ENCODE peak calls at places on chromosomes 1 and 21, in seven cellular contexts. B, C, E, V, I, Y and R are unnamed samples.

GRCh38 chr1:21175670-21176581 is 771 bp downstream of the EIF4G3 start:
- DNase-seq in C (no peak), B (peak), Y (peak), V (peak), I (no peak), E (no peak), R (peak)

GRCh38 chr1:178540204-178540603 is 27.3 kb downstream of the TEX35 start:
- DNase-seq in B (no peak), V (no peak), I (no peak), C (no peak), E (no peak), Y (no peak), R (no peak)

GRCh38 chr1:30600706-30601105 is 122.7 kb downstream of the MATN1 start:
- DNase-seq in I (no peak), B (no peak), E (no peak), Y (no peak), V (no peak), C (peak), R (no peak)

GRCh38 chr1:24018611-24019580 is 38.8 kb upstream of the SRSF10 start:
- DNase-seq in B (peak), V (peak), C (peak), Y (peak), E (peak), I (peak), R (peak)

GRCh38 chr1:84365225-84366221 is 32.8 kb upstream of the DNASE2B start:
- DNase-seq in V (peak), I (peak), E (no peak), Y (no peak), C (no peak), B (no peak), R (no peak)

GRCh38 chr1:203128691-203129500 is 1.4 kb downstream of the ADORA1 start:
- DNase-seq in I (no peak), E (peak), Y (peak), B (no peak), V (no peak), C (no peak), R (no peak)

GRCh38 chr1:245058882-245059281 is 95.9 kb upstream of the KIF26B start:
- DNase-seq in V (no peak), I (no peak), B (no peak), E (no peak), Y (no peak), C (no peak), R (no peak)

GRCh38 chr1:214503553-214503952 is 47.8 kb downstream of the PTPN14 start:
- DNase-seq in I (no peak), E (no peak), C (no peak), Y (no peak), B (no peak), V (no peak), R (no peak)

GRCh38 chr1:204563324-204563723 is 47.1 kb downstream of the MDM4 start:
- DNase-seq in E (no peak), V (no peak), C (no peak), I (no peak), B (no peak), Y (no peak), R (no peak)

GRCh38 chr1:197733324-197733723 is 42.0 kb downstream of the DENND1B start:
- DNase-seq in B (no peak), C (no peak), V (no peak), E (no peak), I (no peak), Y (no peak), R (no peak)

GRCh38 chr1:227949341-227949921 is 1.7 kb upstream of the WNT9A start:
- DNase-seq in E (peak), I (no peak), B (peak), V (peak), Y (peak), C (no peak), R (peak)

GRCh38 chr1:156845055-156845952 is 13.6 kb downstream of the INSRR start:
- DNase-seq in I (no peak), Y (no peak), V (no peak), E (no peak), C (no peak), B (no peak), R (no peak)

GRCh38 chr1:33814166-33814565 is 49.7 kb upstream of the HMGB4 start:
- DNase-seq in C (peak), E (no peak), I (no peak), Y (no peak), V (no peak), B (no peak), R (no peak)

GRCh38 chr1:182185822-182186756 is 124.6 kb upstream of the ZNF648 start:
- DNase-seq in I (no peak), Y (no peak), B (no peak), C (no peak), E (no peak), V (no peak), R (no peak)

GRCh38 chr1:84540759-84541158 is 33.5 kb downstream of the CTBS start:
- DNase-seq in Y (no peak), B (no peak), I (no peak), C (no peak), E (no peak), V (no peak), R (no peak)

GRCh38 chr1:21736011-21736410 is 46.9 kb downstream of the USP48 start:
- DNase-seq in V (no peak), C (no peak), I (no peak), Y (no peak), B (no peak), E (no peak), R (no peak)

GRCh38 chr21:46667735-46668380 is 32.4 kb downstream of the PRMT2 start:
- DNase-seq in B (no peak), I (no peak), Y (no peak), E (no peak), V (no peak), C (no peak), R (no peak)

GRCh38 chr1:18058522-18058921 is 49.1 kb upstream of the IGSF21 start:
- DNase-seq in C (no peak), I (no peak), Y (no peak), V (no peak), B (no peak), E (no peak), R (no peak)

GRCh38 chr1:82330330-82330729 is 529.6 kb downstream of the ADGRL2 start:
- DNase-seq in V (no peak), E (no peak), I (no peak), Y (no peak), B (no peak), C (no peak), R (no peak)

GRCh38 chr1:70353641-70354331 is 736 bp downstream of the ANKRD13C start:
- DNase-seq in V (no peak), B (no peak), Y (no peak), C (peak), I (no peak), E (no peak), R (no peak)

GRCh38 chr1:225990705-225991464 is 8.3 kb downstream of the SDE2 start:
- DNase-seq in B (no peak), Y (no peak), I (no peak), V (no peak), E (no peak), C (no peak), R (no peak)

GRCh38 chr1:56645663-56646330 is 683 bp downstream of the PRKAA2 start:
- DNase-seq in Y (peak), V (no peak), C (no peak), B (peak), E (no peak), I (no peak), R (no peak)

GRCh38 chr1:55071477-55071876 is 32.1 kb downstream of the PCSK9 start:
- DNase-seq in Y (no peak), C (peak), I (no peak), B (no peak), E (no peak), V (no peak), R (peak)

GRCh38 chr1:36771222-36771621 is 263.1 kb downstream of the GRIK3 start:
- DNase-seq in V (no peak), I (no peak), E (no peak), Y (no peak), C (no peak), B (no peak), R (no peak)

GRCh38 chr1:224622831-224623230 is 6.7 kb downstream of the CNIH3 start:
- DNase-seq in V (no peak), E (no peak), I (no peak), C (no peak), B (no peak), Y (no peak), R (no peak)

GRCh38 chr1:19435851-19436465 is 49.4 kb downstream of the CAPZB start:
- DNase-seq in B (no peak), V (no peak), C (no peak), I (no peak), Y (no peak), E (no peak), R (no peak)

GRCh38 chr1:30988045-30988444 is 77.5 kb downstream of the PUM1 start:
- DNase-seq in E (no peak), B (no peak), I (no peak), Y (no peak), V (no peak), C (no peak), R (no peak)

GRCh38 chr1:179663810-179664209 is 72.2 kb downstream of the TDRD5 start:
- DNase-seq in I (no peak), B (no peak), V (no peak), C (no peak), Y (no peak), E (no peak), R (no peak)

GRCh38 chr21:35333831-35334593 is 284.9 kb upstream of the RUNX1 start:
- DNase-seq in C (peak), V (peak), B (no peak), I (no peak), Y (no peak), E (no peak), R (no peak)

GRCh38 chr21:42716074-42716473 is 62.7 kb downstream of the PDE9A start:
- DNase-seq in C (no peak), E (no peak), I (no peak), Y (no peak), V (no peak), B (no peak), R (no peak)

GRCh38 chr21:39581414-39581813 is 31.3 kb upstream of the B3GALT5 start:
- DNase-seq in C (no peak), V (no peak), I (no peak), Y (no peak), E (no peak), B (no peak), R (no peak)

GRCh38 chr1:202230939-202231645 is 37.5 kb downstream of the LGR6 start:
- DNase-seq in B (no peak), E (no peak), C (no peak), Y (no peak), I (no peak), V (no peak), R (no peak)

GRCh38 chr1:168752171-168752570 is 23.2 kb upstream of the DPT start:
- DNase-seq in B (no peak), V (no peak), E (no peak), I (no peak), Y (no peak), C (no peak), R (no peak)

GRCh38 chr1:8625981-8626898 is 191.2 kb downstream of the RERE start:
- DNase-seq in I (no peak), B (no peak), V (no peak), Y (no peak), C (no peak), E (no peak), R (no peak)

GRCh38 chr1:78237364-78237916 is 191.7 kb downstream of the GIPC2 start:
- DNase-seq in I (no peak), E (no peak), B (peak), V (peak), Y (peak), C (no peak), R (peak)

GRCh38 chr1:20477355-20478071 is 8.5 kb downstream of the CAMK2N1 start:
- DNase-seq in C (no peak), I (no peak), Y (no peak), B (no peak), E (peak), V (no peak), R (peak)

GRCh38 chr1:54977938-54978337 is 2.5 kb upstream of the TMEM61 start:
- DNase-seq in I (no peak), Y (peak), C (no peak), V (no peak), B (no peak), E (no peak), R (no peak)

DNA sequence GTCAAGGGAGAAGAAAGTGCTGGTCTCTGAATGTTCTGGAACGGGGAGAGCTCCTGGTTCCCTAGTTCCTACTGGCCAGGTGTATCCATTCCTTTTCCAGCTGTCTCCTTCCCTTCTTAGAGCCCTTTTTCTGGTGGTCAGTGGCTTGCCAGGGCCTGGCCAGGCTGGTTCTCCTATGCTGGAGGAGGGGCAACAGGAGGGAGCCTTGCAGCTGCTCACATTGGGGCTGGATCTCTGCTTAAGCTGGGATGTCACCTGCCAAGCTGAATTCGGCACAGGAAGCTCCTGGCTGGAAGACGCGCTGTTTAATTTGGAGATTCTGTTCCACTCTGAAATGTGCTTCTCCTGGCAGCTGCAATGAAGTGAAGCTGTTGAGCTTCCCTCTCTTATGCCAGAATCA is 56.0 kb upstream of the POU3F1 start:
- DNase-seq in C (no peak), Y (no peak), I (no peak), B (no peak), E (no peak), V (no peak), R (no peak)
- H3K27ac ChIP-seq in C (no peak), Y (no peak), I (no peak), B (no peak), E (no peak), V (no peak), R (no peak)

GRCh38 chr1:109497449-109498160 is 3.7 kb downstream of the CYB561D1 start:
- DNase-seq in E (no peak), V (no peak), Y (no peak), B (no peak), C (no peak), I (no peak), R (no peak)
- H3K27ac ChIP-seq in E (peak), V (no peak), Y (no peak), B (no peak), C (no peak), I (no peak), R (no peak)

GRCh38 chr1:150560011-150560438 is 10.8 kb downstream of the ADAMTSL4 start:
- DNase-seq in V (peak), B (peak), Y (peak), I (peak), C (no peak), E (peak), R (peak)
- H3K27ac ChIP-seq in V (peak), B (peak), Y (peak), I (peak), C (peak), E (peak), R (peak)

GRCh38 chr1:167447521-167448136 is 70.7 kb downstream of the CD247 start:
- DNase-seq in V (peak), B (peak), E (no peak), C (no peak), I (no peak), Y (peak), R (no peak)
- H3K27ac ChIP-seq in V (peak), B (peak), E (no peak), C (no peak), I (no peak), Y (peak), R (no peak)

GRCh38 chr1:151492120-151492519 is 19.1 kb upstream of the CGN start:
- DNase-seq in E (no peak), C (no peak), V (no peak), Y (no peak), I (no peak), B (no peak), R (no peak)

GRCh38 chr1:151494741-151495281 is 16.4 kb upstream of the CGN start:
- DNase-seq in B (no peak), I (no peak), C (no peak), V (no peak), Y (no peak), E (no peak), R (no peak)

GRCh38 chr1:151493042-151493441 is 18.1 kb upstream of the CGN start:
- DNase-seq in C (no peak), E (no peak), B (no peak), I (no peak), Y (no peak), V (no peak), R (no peak)

GRCh38 chr1:151491641-151492040 is 19.5 kb upstream of the CGN start:
- DNase-seq in C (no peak), I (no peak), B (no peak), E (no peak), V (no peak), Y (no peak), R (no peak)

DNA sequence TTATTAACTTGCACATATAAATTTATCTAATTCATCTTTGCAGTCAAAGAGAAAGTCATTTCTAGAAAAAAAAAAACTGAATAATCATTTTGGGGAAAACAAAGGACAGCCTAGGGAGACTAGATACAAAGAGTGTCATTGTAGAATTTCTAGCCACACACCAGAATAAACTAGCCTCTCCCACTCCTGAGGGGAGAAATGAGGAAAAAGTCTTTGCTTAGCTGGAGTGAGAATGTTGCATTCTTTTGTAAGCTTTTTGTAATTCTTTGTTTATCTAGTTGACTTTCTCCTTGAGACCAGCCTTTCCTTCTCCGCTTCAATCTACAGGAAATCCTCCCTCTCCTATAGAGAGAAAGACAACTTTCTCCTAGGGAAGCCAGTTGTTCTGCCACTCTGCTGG is 15.9 kb upstream of the CGN start:
- DNase-seq in Y (no peak), B (no peak), V (no peak), E (no peak), C (no peak), I (no peak), R (no peak)
- H3K27ac ChIP-seq in Y (no peak), B (peak), V (no peak), E (peak), C (no peak), I (no peak), R (no peak)

GRCh38 chr1:95233321-95233736 is 681 bp upstream of the RWDD3 start:
- DNase-seq in E (no peak), I (no peak), C (no peak), V (no peak), Y (peak), B (peak), R (peak)
- H3K27ac ChIP-seq in E (peak), I (peak), C (peak), V (peak), Y (peak), B (peak), R (peak)

GRCh38 chr21:44304846-44305245 is 5.0 kb downstream of the PFKL start:
- DNase-seq in C (no peak), V (no peak), B (no peak), I (no peak), E (peak), Y (peak), R (no peak)

GRCh38 chr21:44310628-44311027 is 10.8 kb downstream of the PFKL start:
- DNase-seq in V (no peak), I (no peak), Y (no peak), C (no peak), B (no peak), E (no peak), R (no peak)

GRCh38 chr21:44304041-44304738 is 4.3 kb downstream of the PFKL start:
- DNase-seq in I (no peak), B (no peak), E (no peak), V (no peak), C (no peak), Y (no peak), R (no peak)

GRCh38 chr21:44305691-44306090 is 5.8 kb downstream of the PFKL start:
- DNase-seq in B (no peak), E (no peak), I (no peak), V (no peak), Y (no peak), C (no peak), R (no peak)

DNA sequence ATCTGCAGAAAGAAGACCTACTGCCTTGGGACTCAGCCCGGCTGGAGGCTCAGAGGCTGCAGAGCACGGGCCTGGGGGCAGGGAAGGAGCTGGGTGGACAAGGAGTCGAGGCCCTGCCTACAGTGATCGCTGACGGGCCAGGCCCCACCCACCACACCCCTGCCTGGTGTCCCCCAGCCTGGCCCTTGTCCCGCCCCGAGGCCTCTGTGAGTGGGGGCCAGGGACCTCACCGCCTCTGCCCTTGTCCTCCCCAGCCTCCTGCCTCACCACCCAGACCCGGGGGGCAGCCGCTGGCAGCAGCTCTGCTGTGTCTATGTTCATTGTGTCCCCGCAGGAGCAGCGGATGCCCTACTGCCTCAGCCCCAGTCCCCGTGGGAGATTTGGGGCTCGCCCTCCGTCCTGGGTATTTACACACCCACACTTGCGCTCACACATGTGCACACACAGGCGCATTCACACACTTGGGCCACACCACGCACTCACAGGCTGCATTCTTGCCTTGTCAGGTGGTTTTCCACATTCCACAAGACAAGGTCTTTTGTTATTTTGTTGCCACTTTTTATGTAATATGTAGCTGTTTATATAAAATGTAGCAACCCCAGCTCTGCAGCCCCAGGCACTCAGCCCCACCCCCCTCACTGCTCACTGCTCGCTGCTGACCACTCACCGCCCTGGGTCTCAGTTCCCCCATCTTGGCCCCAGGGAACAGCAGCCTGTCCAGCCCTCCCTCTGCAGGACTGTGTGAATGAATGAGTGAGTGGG is 7.3 kb downstream of the PFKL start:
- DNase-seq in V (no peak), C (no peak), E (no peak), I (no peak), Y (no peak), B (no peak), R (no peak)
- H3K27ac ChIP-seq in V (no peak), C (no peak), E (no peak), I (no peak), Y (no peak), B (peak), R (no peak)

GRCh38 chr1:52238887-52239707 is 97.2 kb downstream of the ZFYVE9 start:
- DNase-seq in C (no peak), B (no peak), E (no peak), I (no peak), Y (no peak), V (no peak), R (no peak)
- H3K27ac ChIP-seq in C (no peak), B (no peak), E (no peak), I (no peak), Y (no peak), V (no peak), R (no peak)

GRCh38 chr21:16117851-16118592 is 388.2 kb downstream of the USP25 start:
- DNase-seq in V (no peak), I (no peak), E (no peak), C (no peak), Y (no peak), B (no peak), R (no peak)
- H3K27ac ChIP-seq in V (peak), I (peak), E (peak), C (peak), Y (peak), B (no peak), R (no peak)

DNA sequence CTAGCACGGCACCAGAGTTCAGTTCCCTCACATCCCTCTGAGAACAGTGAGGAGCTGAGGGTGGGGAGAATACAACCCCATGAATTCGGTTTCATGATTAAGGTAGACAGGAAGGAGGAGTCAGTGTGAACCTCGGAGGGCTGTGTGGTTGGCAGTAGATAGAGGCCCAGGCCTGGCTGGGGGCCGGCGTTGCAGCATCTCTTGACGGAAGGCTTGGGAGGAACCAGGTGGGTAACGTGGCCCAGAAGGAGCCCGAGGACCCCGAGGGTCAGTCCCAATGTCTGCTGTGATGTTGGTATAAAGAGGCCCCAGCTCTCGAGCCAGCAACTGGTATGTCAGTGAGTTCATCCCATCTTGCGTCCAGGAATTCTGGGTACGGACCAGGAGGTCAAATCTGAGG is 5.5 kb downstream of the PPOX start:
- DNase-seq in C (no peak), E (no peak), Y (no peak), V (no peak), B (no peak), I (no peak), R (no peak)
- H3K27ac ChIP-seq in C (peak), E (no peak), Y (peak), V (no peak), B (no peak), I (no peak), R (no peak)